ENCODE peak calls at places on chromosomes 4 and X, in ten cellular contexts. V, D, B, I, E, W, S, T, R and L are unnamed samples.

GRCh38 chrX:98501441-98501840 is 1617.7 kb downstream of the RPA4 start:
- DNase-seq in I (no peak), D (no peak), S (no peak), R (no peak), B (no peak), E (no peak), V (no peak), W (no peak), T (no peak), L (no peak)

GRCh38 chr4:7699040-7699439 is 240.6 kb downstream of the AFAP1 start:
- DNase-seq in V (peak), W (peak), D (no peak), S (peak), I (peak), E (peak), R (peak), B (peak), T (peak), L (peak)

GRCh38 chr4:3291969-3292570 is 751 bp upstream of the RGS12 start:
- DNase-seq in W (peak), B (peak), R (no peak), T (peak), D (peak), I (peak), S (no peak), E (no peak), V (peak), L (peak)

GRCh38 chr4:110898290-110898689 is 275.4 kb upstream of the PITX2 start:
- DNase-seq in R (no peak), D (no peak), E (no peak), W (no peak), S (no peak), V (no peak), B (no peak), T (no peak), I (no peak), L (no peak)

GRCh38 chr4:140556372-140557085 is 12.2 kb downstream of the UCP1 start:
- DNase-seq in T (no peak), D (no peak), E (no peak), S (no peak), R (no peak), I (no peak), V (no peak), B (no peak), W (no peak), L (no peak)

GRCh38 chrX:104972737-104973136 is 247.8 kb downstream of the TEX13A start:
- DNase-seq in I (no peak), V (no peak), T (no peak), B (no peak), E (no peak), D (no peak), R (no peak), W (no peak), S (no peak), L (no peak)

GRCh38 chr4:138297743-138298405 is 55.7 kb upstream of the SLC7A11 start:
- DNase-seq in B (no peak), S (no peak), E (no peak), V (no peak), W (no peak), D (no peak), R (no peak), I (no peak), T (no peak), L (no peak)

GRCh38 chr4:77950204-77950603 is 87.6 kb downstream of the MRPL1 start:
- DNase-seq in B (no peak), W (no peak), T (no peak), D (no peak), R (no peak), I (no peak), S (no peak), E (no peak), V (no peak), L (no peak)

GRCh38 chr4:12644261-12644660 is 839.9 kb downstream of the RAB28 start:
- DNase-seq in W (no peak), T (no peak), B (no peak), E (no peak), S (no peak), I (no peak), V (no peak), R (no peak), D (no peak), L (no peak)

GRCh38 chrX:107449490-107450175 is at the start of gene FRMPD3:
- DNase-seq in B (no peak), D (no peak), I (no peak), R (no peak), S (no peak), T (no peak), E (no peak), V (no peak), W (no peak), L (no peak)

GRCh38 chr4:47929682-47930201 is 15.4 kb upstream of the NFXL1 start:
- DNase-seq in D (no peak), T (no peak), E (no peak), B (no peak), S (no peak), I (no peak), W (no peak), R (no peak), V (no peak), L (no peak)

GRCh38 chr4:155667538-155668511 is 1.2 kb downstream of the GUCY1A1 start:
- DNase-seq in V (peak), W (peak), I (peak), T (peak), S (no peak), E (peak), B (peak), R (no peak), D (no peak), L (peak)

GRCh38 chr4:48016141-48017107 is at the start of the genes CNGA1 and NIPAL1:
- DNase-seq in B (peak), R (no peak), S (no peak), I (peak), W (peak), D (peak), V (peak), E (peak), T (peak), L (peak)

GRCh38 chrX:68829594-68830485 is 1.0 kb downstream of the EFNB1 start:
- DNase-seq in V (peak), S (no peak), W (no peak), B (no peak), R (no peak), D (no peak), I (peak), T (peak), E (no peak), L (peak)

GRCh38 chrX:23890933-23891332 is 16.8 kb downstream of the APOO start:
- DNase-seq in B (no peak), E (no peak), V (peak), R (no peak), W (no peak), I (no peak), D (no peak), T (no peak), S (no peak), L (no peak)

GRCh38 chrX:53266175-53266574 is 15.2 kb downstream of the IQSEC2 start:
- DNase-seq in R (no peak), D (no peak), E (no peak), I (no peak), V (no peak), T (no peak), S (no peak), W (no peak), B (no peak), L (no peak)

GRCh38 chrX:47217121-47217851 is 1.2 kb upstream of the CDK16 start:
- DNase-seq in T (no peak), I (peak), W (peak), D (no peak), E (peak), R (no peak), B (peak), S (peak), V (peak), L (peak)

GRCh38 chrX:15087747-15088146 is 182.1 kb downstream of the ASB9 start:
- DNase-seq in W (no peak), D (no peak), V (no peak), S (no peak), E (no peak), T (no peak), R (no peak), I (no peak), B (no peak), L (no peak)

GRCh38 chr4:121380448-121381147 is at the start of gene QRFPR:
- DNase-seq in S (no peak), T (no peak), R (no peak), E (no peak), D (no peak), W (no peak), V (peak), B (no peak), I (no peak), L (no peak)

GRCh38 chrX:40403757-40404156 is 177.0 kb upstream of the ATP6AP2 start:
- DNase-seq in T (no peak), I (no peak), S (no peak), E (no peak), D (no peak), V (no peak), W (no peak), R (no peak), B (no peak), L (no peak)

GRCh38 chrX:69070949-69071650 is 94.2 kb downstream of the PJA1 start:
- DNase-seq in B (peak), R (no peak), I (peak), V (no peak), W (no peak), T (peak), D (no peak), S (no peak), E (no peak), L (no peak)

GRCh38 chr4:33512397-33512796 is 2731.9 kb downstream of the ARAP2 start:
- DNase-seq in T (no peak), R (no peak), D (no peak), B (no peak), I (no peak), E (no peak), S (no peak), W (no peak), V (no peak), L (no peak)

GRCh38 chrX:120514236-120514635 is 45.1 kb upstream of the LAMP2 start:
- DNase-seq in S (no peak), I (no peak), T (no peak), B (no peak), W (peak), R (no peak), E (no peak), V (peak), D (no peak), L (peak)

GRCh38 chrX:38095971-38096529 is 89.7 kb downstream of the SYTL5 start:
- DNase-seq in T (no peak), W (peak), V (peak), S (no peak), E (peak), D (no peak), B (no peak), R (no peak), I (no peak), L (peak)

GRCh38 chr4:8381814-8382581 is 58.5 kb downstream of the ACOX3 start:
- DNase-seq in D (no peak), E (no peak), B (no peak), V (no peak), W (no peak), T (no peak), S (no peak), I (no peak), R (no peak), L (no peak)

GRCh38 chr4:87078987-87079469 is 141.4 kb downstream of the KLHL8 start:
- DNase-seq in T (no peak), V (peak), D (no peak), R (peak), W (peak), E (peak), B (peak), I (no peak), S (no peak), L (peak)

GRCh38 chr4:87540176-87541058 is 11.2 kb upstream of the SPARCL1 start:
- DNase-seq in T (no peak), D (no peak), S (no peak), E (no peak), R (peak), I (no peak), W (peak), B (peak), V (peak), L (no peak)

GRCh38 chr4:140423106-140423505 is 4.3 kb downstream of the CLGN start:
- DNase-seq in T (no peak), S (no peak), V (peak), D (no peak), W (no peak), E (no peak), B (no peak), R (no peak), I (no peak), L (peak)

GRCh38 chrX:154545673-154546274 is 872 bp downstream of the G6PD start:
- DNase-seq in I (no peak), W (no peak), V (no peak), S (no peak), E (no peak), D (no peak), B (no peak), T (no peak), R (no peak), L (no peak)

GRCh38 chrX:65196758-65197371 is 220.6 kb upstream of the ZC4H2 start:
- DNase-seq in T (peak), B (no peak), E (no peak), V (no peak), D (no peak), S (no peak), W (no peak), R (no peak), I (no peak), L (no peak)

GRCh38 chr4:63296773-63297172 is 1112.5 kb downstream of the TECRL start:
- DNase-seq in W (no peak), T (no peak), E (no peak), S (no peak), I (no peak), V (no peak), B (no peak), R (no peak), D (no peak), L (peak)
- TF ChIP-seq CTCF in W (no peak), T (no peak), E (no peak), S (no peak), I (no peak), V (no peak), B (no peak), R (no peak), D (no peak), L (no peak)

GRCh38 chr4:40196260-40196659 is 571 bp upstream of the RHOH start:
- DNase-seq in D (no peak), E (no peak), R (no peak), T (no peak), B (no peak), I (no peak), S (no peak), V (no peak), W (no peak), L (no peak)

GRCh38 chr4:40194602-40195161 is 2.1 kb upstream of the RHOH start:
- DNase-seq in B (no peak), I (no peak), V (no peak), S (no peak), R (peak), T (no peak), E (peak), D (no peak), W (no peak), L (peak)

GRCh38 chr4:40195182-40196177 is 1.4 kb upstream of the RHOH start:
- DNase-seq in I (no peak), T (no peak), S (no peak), R (no peak), V (no peak), E (no peak), D (no peak), W (no peak), B (no peak), L (no peak)

GRCh38 chr4:40197879-40198689 is 1.3 kb downstream of the RHOH start:
- DNase-seq in D (no peak), E (no peak), B (no peak), R (no peak), V (no peak), S (no peak), W (no peak), T (no peak), I (no peak), L (no peak)

DNA sequence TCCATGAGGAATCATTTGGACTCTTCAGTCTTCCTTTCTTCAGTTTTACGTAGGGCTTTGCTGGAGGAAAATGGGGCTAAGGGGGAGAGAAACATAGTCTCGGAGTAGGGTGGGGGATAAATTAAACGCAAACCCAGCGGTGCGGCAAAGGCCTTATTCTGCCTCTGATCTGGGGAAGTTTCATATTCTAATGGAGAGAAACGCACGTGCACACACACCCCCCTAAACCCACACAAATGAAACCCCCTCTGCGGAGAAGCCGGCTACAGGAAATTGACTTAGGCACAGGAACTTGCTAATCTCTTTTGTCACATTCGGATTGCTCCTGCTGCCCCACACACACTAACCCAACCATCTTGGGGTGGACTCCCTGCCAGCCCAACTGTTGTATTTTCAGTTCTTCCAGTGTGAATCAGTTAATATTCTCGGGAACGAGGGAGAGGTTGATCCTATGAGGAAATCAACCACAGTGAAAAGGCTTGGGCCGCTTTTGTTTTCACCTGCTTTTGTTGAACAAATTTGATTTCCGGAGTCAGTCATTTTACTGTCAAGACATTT is at the start of gene RHOH:
- DNase-seq in V (no peak), R (no peak), E (no peak), W (no peak), I (no peak), T (no peak), D (no peak), S (no peak), B (no peak), L (no peak)
- H3K4me3 ChIP-seq in V (no peak), R (no peak), E (no peak), W (no peak), I (peak), T (no peak), D (peak), S (no peak), B (no peak), L (no peak)

DNA sequence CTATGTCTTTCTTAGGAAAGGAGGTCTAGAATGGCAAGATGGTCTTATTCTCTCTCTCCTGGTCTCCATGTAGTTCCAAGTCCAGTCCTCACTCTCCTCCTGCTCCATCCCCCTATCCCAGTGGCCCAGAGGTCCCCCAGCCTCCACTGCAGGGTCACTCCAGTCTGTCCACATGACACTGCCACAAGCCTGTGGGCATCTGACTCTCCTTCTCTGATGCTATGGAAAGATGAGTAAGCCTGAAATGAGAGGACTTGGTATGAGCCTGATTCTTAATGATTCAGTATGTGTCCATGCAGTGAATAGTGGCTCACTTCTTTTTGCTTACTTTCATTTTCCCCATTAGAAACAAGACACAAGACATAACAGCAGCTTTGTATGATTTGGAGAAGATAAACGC is 516.8 kb upstream of the ADGRL3 start:
- DNase-seq in I (no peak), E (peak), W (peak), B (no peak), D (no peak), S (peak), V (peak), R (peak), T (no peak), L (peak)
- TF ChIP-seq CTCF in I (no peak), E (no peak), W (no peak), B (no peak), D (no peak), S (no peak), V (no peak), R (no peak), T (no peak), L (no peak)

GRCh38 chr4:84496356-84497219 is 2.5 kb downstream of the NKX6-1 start:
- DNase-seq in V (no peak), D (no peak), B (no peak), R (no peak), T (no peak), I (no peak), E (no peak), S (no peak), W (peak), L (no peak)
- H3K4me3 ChIP-seq in V (no peak), D (no peak), B (no peak), R (no peak), T (peak), I (no peak), E (peak), S (no peak), W (no peak), L (peak)